ENCODE peak calls at places on chromosomes 11 and 22, in seven cellular contexts. T, A, S, P, O, N and Q are unnamed samples.

GRCh38 chr11:117796456-117797428 is at the start of gene DSCAML1:
- DNase-seq in T (peak), A (no peak), O (no peak), N (no peak), P (no peak), S (no peak), Q (no peak)

GRCh38 chr11:59556883-59557205 is 45.5 kb downstream of the OR4D9 start:
- DNase-seq in O (no peak), N (no peak), S (no peak), P (peak), A (no peak), T (no peak), Q (no peak)

GRCh38 chr11:59668188-59668949 is 468 bp downstream of the PATL1 start:
- DNase-seq in O (peak), A (peak), T (peak), S (peak), N (peak), P (peak), Q (no peak)

GRCh38 chr11:10699072-10699471 is 5.5 kb upstream of the IRAG1 start:
- DNase-seq in S (peak), A (no peak), T (no peak), P (no peak), N (no peak), O (peak), Q (no peak)

GRCh38 chr22:29751139-29751538 is 15.7 kb downstream of the ZMAT5 start:
- DNase-seq in S (no peak), P (peak), N (no peak), A (no peak), T (no peak), O (no peak), Q (no peak)

GRCh38 chr11:118239509-118239908 is 12.7 kb downstream of the MPZL3 start:
- DNase-seq in P (no peak), A (no peak), T (no peak), S (no peak), O (no peak), N (no peak), Q (no peak)

GRCh38 chr11:67379061-67380058 is 6.0 kb upstream of the CLCF1 start:
- DNase-seq in P (peak), N (no peak), S (peak), O (peak), A (no peak), T (no peak), Q (no peak)

GRCh38 chr11:15101072-15101701 is 13.5 kb upstream of the INSC start:
- DNase-seq in S (peak), A (peak), P (peak), N (peak), T (peak), O (peak), Q (no peak)

GRCh38 chr11:96338910-96339703 is 3.9 kb downstream of the MAML2 start:
- DNase-seq in S (peak), N (peak), A (peak), T (no peak), P (peak), O (peak), Q (no peak)

GRCh38 chr11:9776203-9776602 is 112.3 kb downstream of the SWAP70 start:
- DNase-seq in S (no peak), T (no peak), P (no peak), A (no peak), N (no peak), O (no peak), Q (no peak)

GRCh38 chr11:110447897-110448522 is 18.3 kb downstream of the FDX1 start:
- DNase-seq in P (no peak), O (peak), A (no peak), S (peak), T (no peak), N (no peak), Q (no peak)

GRCh38 chr11:46072172-46072964 is 48.9 kb downstream of the PHF21A start:
- DNase-seq in N (no peak), S (no peak), O (peak), T (no peak), P (no peak), A (no peak), Q (no peak)

GRCh38 chr22:42561856-42562255 is 8.1 kb downstream of the SERHL2 start:
- DNase-seq in S (no peak), T (no peak), A (no peak), P (no peak), N (no peak), O (no peak), Q (no peak)

GRCh38 chr11:45859661-45860140 is 12.4 kb downstream of the CRY2 start:
- DNase-seq in T (peak), S (peak), N (peak), O (peak), P (no peak), A (peak), Q (peak)

GRCh38 chr11:69419662-69420061 is 61.8 kb upstream of the LINC01488 start:
- DNase-seq in N (no peak), T (no peak), P (no peak), S (no peak), O (no peak), A (no peak), Q (no peak)

GRCh38 chr22:22820626-22821025 is 67.0 kb upstream of the IGLL5 start:
- DNase-seq in O (no peak), S (no peak), T (no peak), N (no peak), A (no peak), P (no peak), Q (no peak)

GRCh38 chr11:72588656-72589410 is 85.4 kb downstream of the PDE2A start:
- DNase-seq in O (no peak), S (no peak), T (no peak), P (no peak), N (no peak), A (peak), Q (no peak)

GRCh38 chr22:47419239-47419638 is 656.8 kb downstream of the TBC1D22A start:
- DNase-seq in T (no peak), O (no peak), P (no peak), N (no peak), S (peak), A (no peak), Q (no peak)

GRCh38 chr11:11538277-11538960 is 83.4 kb downstream of the GALNT18 start:
- DNase-seq in A (no peak), P (no peak), S (no peak), T (peak), N (no peak), O (no peak), Q (no peak)

GRCh38 chr11:76892305-76892704 is 31.6 kb downstream of the ACER3 start:
- DNase-seq in S (no peak), A (no peak), O (no peak), T (no peak), N (no peak), P (no peak), Q (no peak)

GRCh38 chr22:38017939-38018885 is 33.9 kb upstream of the SOX10 start:
- DNase-seq in P (no peak), N (no peak), S (no peak), O (no peak), A (no peak), T (no peak), Q (no peak)

GRCh38 chr11:133506023-133506422 is 26.3 kb downstream of the OPCML start:
- DNase-seq in S (no peak), N (no peak), A (no peak), T (no peak), O (no peak), P (no peak), Q (no peak)

GRCh38 chr11:57356179-57356757 is 18.1 kb downstream of the P2RX3 start:
- DNase-seq in N (no peak), P (peak), T (no peak), O (no peak), S (no peak), A (no peak), Q (no peak)

DNA sequence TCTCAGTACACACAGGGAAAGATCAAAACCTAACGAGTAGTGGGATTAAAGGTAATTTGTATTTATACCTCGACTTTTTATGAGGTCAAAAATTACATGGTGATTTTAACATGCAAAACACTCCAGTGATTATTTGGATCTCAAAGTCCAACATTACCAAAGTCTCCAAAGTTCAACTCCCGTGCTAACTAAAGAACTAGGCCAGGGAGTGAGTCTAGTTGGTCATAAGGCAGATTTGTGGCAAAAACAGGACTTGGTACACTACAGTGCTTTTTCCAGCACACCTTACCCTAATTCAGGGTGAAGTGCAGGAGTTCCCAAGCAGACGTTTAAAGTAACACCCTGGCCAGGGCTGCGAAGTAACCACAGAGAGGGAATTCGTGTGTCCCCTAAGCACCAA is 1.1 kb downstream of the PUS3 start:
- DNase-seq in S (no peak), T (no peak), N (no peak), P (no peak), A (no peak), O (no peak), Q (no peak)
- H3K4me3 ChIP-seq in S (no peak), T (peak), N (peak), P (peak), A (peak), O (peak), Q (peak)

DNA sequence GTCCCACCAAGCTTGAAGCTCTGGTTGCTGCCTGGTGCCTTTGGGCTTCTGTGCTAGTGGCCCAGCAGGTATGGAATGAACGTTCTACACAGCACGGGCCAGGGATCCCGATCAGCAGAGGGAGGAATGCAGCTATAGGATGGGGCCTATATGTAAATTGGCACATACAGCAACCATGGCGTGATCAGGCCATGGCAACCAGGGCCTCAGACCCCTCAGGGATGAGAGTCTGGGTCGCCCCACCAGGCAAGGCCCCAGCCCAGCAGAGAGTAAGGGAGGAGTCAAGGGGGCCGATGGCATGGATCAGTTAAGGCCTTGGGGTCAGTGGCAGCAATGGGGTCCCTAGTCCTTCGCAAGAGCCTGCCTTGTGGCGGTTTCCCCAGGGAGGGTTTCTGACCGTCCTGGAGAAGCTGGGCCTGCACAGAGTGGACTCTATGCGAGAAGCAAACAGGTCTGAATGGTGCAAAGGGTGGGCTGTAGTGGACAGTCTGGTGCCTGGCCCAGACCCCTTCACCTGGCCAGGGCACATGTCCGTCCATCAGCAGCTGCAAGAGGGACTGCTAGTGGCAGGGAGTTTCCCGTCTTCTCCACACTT is 98.6 kb downstream of the RPS6KA4 start:
- DNase-seq in N (no peak), S (no peak), O (no peak), T (no peak), P (no peak), A (no peak), Q (no peak)
- TF ChIP-seq CTCF in N (no peak), S (no peak), O (no peak), T (no peak), P (no peak), A (no peak), Q (no peak)

DNA sequence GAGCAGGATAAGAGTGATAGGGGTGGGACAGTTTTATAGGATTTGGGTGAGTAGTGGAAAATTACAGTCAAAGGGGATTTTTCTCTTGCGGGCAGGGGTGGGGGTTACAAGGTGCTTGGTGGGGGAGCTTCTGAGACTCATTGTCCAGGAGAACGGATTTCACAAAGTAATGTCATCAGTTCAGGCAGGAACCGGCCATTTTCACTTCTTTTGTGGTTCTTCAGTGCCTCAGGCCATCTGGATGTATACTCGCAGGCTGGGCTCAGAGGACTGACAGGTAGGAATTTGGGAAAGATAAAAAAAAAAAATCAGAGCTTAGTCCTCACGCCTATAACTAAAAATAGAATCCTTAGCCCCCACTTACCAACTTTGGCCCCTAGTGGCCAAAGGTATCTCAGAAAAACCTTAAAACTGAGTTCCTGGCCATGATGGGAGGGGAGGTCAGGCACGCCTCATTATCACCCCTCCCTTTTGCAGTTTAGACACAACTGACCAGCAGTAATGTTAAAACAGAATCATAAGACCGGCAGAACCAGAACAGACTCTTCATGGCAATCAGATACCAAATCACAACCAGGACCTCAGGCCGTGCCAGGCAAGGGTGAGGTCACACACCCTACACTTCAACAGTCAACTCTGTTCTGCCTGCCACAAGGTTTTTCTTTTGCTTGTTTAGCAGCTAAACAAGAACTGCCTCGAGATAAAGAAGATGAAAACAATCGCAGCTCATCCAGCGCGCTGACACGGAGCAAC is 8.9 kb upstream of the APOBEC3G start:
- DNase-seq in S (no peak), N (no peak), O (no peak), A (no peak), T (peak), P (no peak), Q (no peak)
- H3K4me3 ChIP-seq in S (no peak), N (no peak), O (no peak), A (no peak), T (no peak), P (no peak), Q (no peak)

DNA sequence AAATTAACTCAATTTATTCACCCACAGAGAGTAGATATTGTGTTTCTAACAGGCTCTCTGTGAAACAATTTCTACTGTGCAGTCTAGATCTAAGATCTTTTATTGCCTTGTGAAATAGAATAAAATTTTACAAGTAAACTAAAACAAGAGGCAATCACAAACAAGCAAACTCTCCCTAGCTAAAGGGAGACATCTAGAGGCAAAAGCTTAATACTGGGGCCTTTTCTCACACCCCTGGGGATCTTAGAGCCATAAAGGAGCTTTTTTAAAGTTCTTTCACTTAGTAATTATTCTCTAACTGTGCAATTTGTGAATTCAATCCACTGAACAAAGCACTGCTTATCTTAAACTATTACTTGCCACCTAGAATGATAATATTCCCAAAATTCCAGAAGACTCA is 19.7 kb downstream of the ALG9 start:
- DNase-seq in A (no peak), N (no peak), T (no peak), P (no peak), O (peak), S (peak), Q (no peak)
- TF ChIP-seq CTCF in A (peak), N (peak), T (peak), P (peak), O (peak), S (peak), Q (peak)

GRCh38 chr11:63019506-63019905 is 3.9 kb upstream of the SLC22A8 start:
- DNase-seq in N (no peak), T (peak), S (no peak), O (no peak), P (no peak), A (no peak), Q (no peak)
- H3K4me3 ChIP-seq in N (no peak), T (no peak), S (no peak), O (no peak), P (no peak), A (no peak), Q (no peak)

DNA sequence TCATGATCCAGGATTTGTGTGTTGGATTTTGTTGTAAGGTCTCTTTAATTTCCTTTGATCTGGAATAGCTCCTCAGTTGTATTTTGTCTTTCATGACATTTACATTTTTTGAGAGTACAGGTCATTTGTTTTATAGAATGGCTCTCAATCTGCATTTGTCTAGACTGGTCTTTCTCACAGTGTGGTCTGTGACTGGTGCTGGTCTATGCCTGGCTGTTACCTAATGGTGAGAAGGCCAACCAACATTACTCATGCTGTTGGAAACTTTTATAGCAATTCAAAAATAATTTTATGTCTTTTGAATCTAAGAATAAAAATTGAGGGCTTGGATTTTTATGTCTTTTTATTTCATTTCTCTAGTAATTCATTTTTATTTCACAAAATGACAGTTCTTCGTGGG is 3.9 kb upstream of the NCR3LG1 start:
- DNase-seq in T (no peak), N (no peak), S (no peak), O (no peak), A (no peak), P (no peak), Q (no peak)
- TF ChIP-seq CTCF in T (no peak), N (no peak), S (no peak), O (no peak), A (no peak), P (no peak), Q (no peak)

GRCh38 chr11:22491826-22492225 is 133.8 kb downstream of the FANCF start:
- DNase-seq in T (no peak), P (no peak), S (no peak), N (no peak), O (no peak), A (no peak), Q (no peak)
- H3K4me3 ChIP-seq in T (no peak), P (no peak), S (no peak), N (no peak), O (no peak), A (no peak), Q (no peak)

GRCh38 chr11:6418199-6418957 is 516 bp downstream of the APBB1 start:
- DNase-seq in T (peak), S (no peak), N (no peak), O (no peak), P (no peak), A (no peak), Q (no peak)
- TF ChIP-seq CTCF in T (no peak), S (no peak), N (no peak), O (no peak), P (no peak), A (no peak), Q (no peak)